ENCODE peak calls at places on chromosome 14, in five cellular contexts. W is K562, J is H1, N is HepG2, X is GM12878. B is an unnamed sample.

GRCh38 chr14:99688210-99688581 is 4.1 kb downstream of the CYP46A1 start:
- DNase-seq in N (no peak), W (no peak), X (no peak), J (no peak), B (no peak)

GRCh38 chr14:53979141-53979673 is 22.6 kb upstream of the BMP4 start:
- DNase-seq in J (no peak), W (no peak), X (no peak), N (peak), B (peak)

GRCh38 chr14:76228138-76228537 is 76.4 kb downstream of the GPATCH2L start:
- DNase-seq in N (peak), W (no peak), J (no peak), X (no peak), B (no peak)

GRCh38 chr14:22099942-22100763 is 426.5 kb upstream of the OR4E1 start:
- DNase-seq in N (peak), X (no peak), J (peak), W (peak), B (peak)

GRCh38 chr14:53896773-53897172 is 59.9 kb downstream of the BMP4 start:
- DNase-seq in X (no peak), N (no peak), J (no peak), W (no peak), B (no peak)

GRCh38 chr14:45810152-45810872 is 557.3 kb upstream of the MIS18BP1 start:
- DNase-seq in N (no peak), X (peak), W (no peak), J (no peak), B (no peak)

GRCh38 chr14:100439781-100440180 is 116.6 kb downstream of the SLC25A47 start:
- DNase-seq in N (no peak), X (no peak), J (no peak), W (no peak), B (no peak)

GRCh38 chr14:104447750-104448149 is 131.8 kb upstream of the C14orf180 start:
- DNase-seq in N (no peak), X (no peak), J (no peak), W (no peak), B (no peak)

GRCh38 chr14:52694761-52695480 is 437 bp downstream of the ERO1A start:
- DNase-seq in J (no peak), W (peak), X (peak), N (peak), B (no peak)

GRCh38 chr14:50830932-50831703 is at the start of gene NIN:
- DNase-seq in X (no peak), N (peak), W (peak), J (peak), B (peak)

GRCh38 chr14:65961004-65961403 is 525.2 kb upstream of the CCDC196 start:
- DNase-seq in X (no peak), J (peak), N (no peak), W (peak), B (peak)

GRCh38 chr14:88326352-88327103 is 3.5 kb upstream of the KCNK10 start:
- DNase-seq in X (no peak), W (no peak), J (peak), N (no peak), B (peak)

DNA sequence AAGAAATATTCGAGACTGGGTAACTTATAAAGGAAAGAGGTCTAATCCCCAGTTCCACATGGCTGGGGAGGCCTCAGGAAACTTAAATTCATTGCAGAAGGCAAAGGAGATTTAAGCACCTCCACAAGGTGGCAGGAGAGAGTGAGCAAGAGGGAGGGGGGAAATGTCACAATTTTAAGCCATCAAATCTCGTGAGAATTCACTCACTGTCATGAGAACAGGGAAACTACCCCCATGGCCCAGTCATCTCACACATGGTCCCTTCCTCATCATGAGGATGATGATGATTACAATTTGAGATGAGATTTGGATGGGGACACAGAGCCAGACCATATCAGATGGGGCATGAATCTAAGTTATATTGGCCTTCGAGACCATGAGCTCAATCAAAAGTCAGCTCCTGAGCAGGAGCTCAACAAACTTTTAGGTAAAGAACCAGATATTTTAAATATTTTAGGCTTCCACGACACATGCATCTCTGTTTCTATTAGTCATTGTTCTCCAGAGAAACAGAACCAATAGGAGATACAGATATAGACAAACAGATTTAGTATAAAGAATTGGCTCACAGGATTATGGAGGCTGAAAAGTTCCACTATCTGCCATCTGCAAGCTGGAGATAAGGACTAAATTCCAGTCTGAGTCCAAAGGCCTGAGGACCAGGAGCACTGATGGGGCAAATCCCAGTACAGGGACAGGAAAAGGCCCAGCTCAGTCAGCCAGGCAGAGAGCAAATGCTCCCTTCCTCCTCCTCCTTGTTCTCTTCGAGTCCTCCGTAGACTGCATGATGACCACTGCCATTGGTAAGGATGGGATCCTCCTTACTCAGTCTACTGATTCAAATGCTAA is 24.9 kb downstream of the DGLUCY start:
- DNase-seq in X (no peak), J (peak), N (peak), W (peak), B (peak)
- TF ChIP-seq CREB1 in X (no peak), J (no peak), N (no peak), W (no peak), B (no peak)

DNA sequence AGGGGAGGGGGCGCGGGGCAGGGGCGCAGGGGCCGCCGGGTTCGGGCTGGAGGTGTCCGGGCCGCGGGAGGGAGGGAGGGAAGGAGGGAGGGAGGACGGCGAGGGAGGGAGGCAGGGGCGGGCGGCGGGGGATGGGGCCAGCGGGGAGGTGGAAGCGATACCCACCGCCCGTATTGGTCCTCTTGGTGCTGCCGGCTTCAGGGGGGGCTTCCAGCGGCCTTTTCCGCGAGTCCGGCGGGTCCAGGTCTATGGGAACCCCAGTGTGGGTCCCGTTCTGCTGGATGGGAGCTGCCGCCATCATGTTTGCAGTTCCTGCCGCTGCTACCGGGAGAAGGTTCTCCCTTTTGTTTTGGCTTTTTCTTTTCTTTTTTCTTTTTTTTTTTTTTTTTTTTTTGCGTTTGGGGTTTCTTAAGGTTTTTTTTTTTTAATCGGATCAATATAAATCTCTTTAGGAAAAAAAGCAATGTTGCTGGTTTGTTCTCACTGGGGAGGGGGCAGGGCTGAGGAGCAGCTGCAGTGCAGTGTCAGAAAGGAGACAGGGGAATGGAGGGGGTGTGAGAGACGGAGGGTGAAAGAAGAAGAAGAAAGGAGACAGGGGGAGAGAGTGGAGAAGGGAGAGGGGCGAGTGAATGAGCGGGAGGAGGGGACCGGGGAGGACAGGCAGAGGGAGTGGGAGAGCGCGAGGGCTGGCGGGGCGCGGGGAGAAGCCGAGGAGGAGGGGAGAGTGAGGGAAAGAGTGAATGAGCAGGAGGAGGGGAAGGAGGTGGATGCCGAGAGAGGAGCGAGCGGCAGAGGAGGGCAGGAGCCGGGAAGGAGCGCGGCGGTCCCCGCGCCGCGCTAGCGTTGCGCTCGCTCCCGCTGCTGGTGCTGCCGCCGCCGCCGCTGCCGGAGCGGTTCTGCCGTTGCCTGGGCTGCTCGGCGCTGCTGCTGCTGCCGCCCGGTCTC is at the start of gene NOVA1:
- DNase-seq in J (peak), W (no peak), X (no peak), N (no peak), B (peak)
- TF ChIP-seq ATF2 in J (no peak), W (no peak), X (no peak), N (no peak), B (no peak)

GRCh38 chr14:63614964-63615363 is 26.7 kb downstream of the WDR89 start:
- DNase-seq in J (no peak), N (no peak), W (no peak), X (no peak), B (no peak)

GRCh38 chr14:63611078-63611477 is 30.6 kb downstream of the WDR89 start:
- DNase-seq in N (no peak), W (no peak), J (no peak), X (no peak), B (no peak)

DNA sequence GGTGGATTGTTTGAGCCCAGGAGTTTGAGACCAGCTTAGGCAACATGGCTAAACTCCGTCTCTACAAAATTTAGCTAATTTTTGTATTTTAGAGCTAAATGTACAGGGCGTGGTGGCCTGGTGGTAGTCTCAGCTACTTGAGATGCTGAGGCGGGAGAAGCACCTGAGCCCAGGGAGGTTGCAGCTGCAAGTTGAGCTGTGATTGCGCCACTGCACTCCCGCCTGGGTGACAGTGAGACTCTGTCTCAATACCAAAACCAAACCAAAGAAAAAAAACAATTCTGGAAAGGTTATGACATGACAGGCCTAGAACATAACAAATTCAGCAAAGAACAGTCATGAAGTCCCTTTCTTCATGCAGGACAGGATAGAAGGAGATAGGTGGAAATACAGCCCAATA is 25.7 kb downstream of the WDR89 start:
- DNase-seq in N (no peak), J (no peak), W (no peak), X (no peak), B (no peak)
- TF ChIP-seq CREB1 in N (no peak), J (no peak), W (no peak), X (no peak), B (no peak)

GRCh38 chr14:97185186-97185585 is 388.0 kb downstream of the VRK1 start:
- DNase-seq in X (no peak), N (no peak), W (no peak), J (peak), B (no peak)
- TF ChIP-seq ATF2 in X (no peak), N (no peak), W (no peak), J (no peak), B (no peak)

B was measured in WTC11.